ENCODE peak calls at places on chromosome 4, in ten cellular contexts. U is mammary epithelial cell, S is heart left ventricle, M is body of pancreas, Y is spleen, A is transverse colon, X is prostate gland, N is fibroblast of lung, W is thoracic aorta, C is neural progenitor cell. I is an unnamed sample.

GRCh38 chr4:27716693-27717505 is 856.3 kb downstream of the STIM2 start:
- DNase-seq in S (no peak), W (no peak), N (no peak), Y (no peak), C (no peak), A (no peak), X (no peak), U (no peak), M (no peak), I (no peak)

GRCh38 chr4:26325191-26325590 is 4.4 kb downstream of the RBPJ start:
- DNase-seq in N (peak; percentile 51), X (no peak), A (no peak), U (peak; percentile 35), W (no peak), S (no peak), M (no peak), Y (no peak), C (peak; percentile 50), I (no peak)

GRCh38 chr4:113042502-113042901 is 7.0 kb upstream of the ANK2 start:
- DNase-seq in U (no peak), Y (no peak), M (no peak), N (no peak), X (no peak), C (no peak), A (no peak), W (no peak), S (no peak), I (no peak)

GRCh38 chr4:68176500-68176899 is 46.8 kb upstream of the TMPRSS11F start:
- DNase-seq in A (no peak), N (no peak), X (no peak), U (no peak), S (no peak), Y (no peak), M (no peak), C (no peak), W (no peak), I (no peak)

GRCh38 chr4:86924805-86925204 is 10.0 kb upstream of the AFF1 start:
- DNase-seq in S (no peak), C (no peak), Y (no peak), A (no peak), X (no peak), W (no peak), M (no peak), N (peak; percentile 69), U (peak; percentile 42), I (no peak)

GRCh38 chr4:28007693-28008092 is 1147.1 kb downstream of the STIM2 start:
- DNase-seq in U (no peak), W (no peak), C (no peak), X (no peak), Y (no peak), M (no peak), A (no peak), S (no peak), N (no peak), I (no peak)

GRCh38 chr4:104418313-104418712 is 76.4 kb downstream of the CXXC4 start:
- DNase-seq in U (peak; percentile 69), X (no peak), S (no peak), N (no peak), Y (no peak), C (no peak), W (no peak), A (no peak), M (no peak), I (no peak)

GRCh38 chr4:26139310-26139924 is 181.4 kb upstream of the RBPJ start:
- DNase-seq in W (no peak), X (no peak), S (no peak), C (no peak), A (no peak), Y (no peak), U (no peak), M (no peak), N (no peak), I (no peak)

GRCh38 chr4:112449708-112450107 is 66.3 kb downstream of the NEUROG2 start:
- DNase-seq in Y (no peak), A (no peak), N (no peak), W (no peak), S (no peak), X (no peak), U (no peak), C (no peak), M (no peak), I (no peak)

GRCh38 chr4:3367866-3368265 is 73.9 kb upstream of the HGFAC start:
- DNase-seq in W (no peak), M (no peak), U (no peak), N (no peak), C (no peak), S (no peak), Y (no peak), A (no peak), X (no peak), I (no peak)

GRCh38 chr4:39840027-39840426 is 137.7 kb downstream of the PDS5A start:
- DNase-seq in W (no peak), S (no peak), C (no peak), N (no peak), U (no peak), A (no peak), M (no peak), Y (no peak), X (no peak), I (no peak)

GRCh38 chr4:87119965-87120364 is 100.5 kb downstream of the KLHL8 start:
- DNase-seq in Y (no peak), M (no peak), C (no peak), U (peak; percentile 35), X (no peak), N (no peak), W (no peak), S (no peak), A (no peak), I (no peak)

GRCh38 chr4:38745881-38746280 is 36.9 kb downstream of the TLR10 start:
- DNase-seq in Y (no peak), N (no peak), C (no peak), W (no peak), U (no peak), M (no peak), S (no peak), X (no peak), A (no peak), I (no peak)

GRCh38 chr4:77819836-77820679 is 890 bp upstream of the CNOT6L start:
- DNase-seq in W (peak; percentile 64), M (peak; percentile 95), C (peak; percentile 95), A (peak; percentile 96), Y (peak; percentile 99), S (peak; percentile 95), X (peak; percentile 95), N (peak; percentile 77), U (peak; percentile 86), I (peak; percentile 95)
- TF ChIP-seq CTCF in W (no peak), M (no peak), C (no peak), A (no peak), Y (no peak), S (no peak), X (no peak), N (no peak), U (no peak), I (no peak)

GRCh38 chr4:174595141-174595929 is 73.0 kb upstream of the HPGD start:
- DNase-seq in U (no peak), C (no peak), N (no peak), A (no peak), M (no peak), W (no peak), S (no peak), Y (no peak), X (no peak), I (no peak)

GRCh38 chr4:174590336-174590735 is 68.0 kb upstream of the HPGD start:
- DNase-seq in U (no peak), A (no peak), S (no peak), N (no peak), C (no peak), M (no peak), Y (no peak), W (no peak), X (no peak), I (no peak)

GRCh38 chr4:174591243-174592021 is 69.1 kb upstream of the HPGD start:
- DNase-seq in C (no peak), Y (no peak), S (no peak), A (no peak), W (no peak), U (no peak), M (no peak), X (no peak), N (no peak), I (no peak)

GRCh38 chr4:174592985-174593335 is 70.7 kb upstream of the HPGD start:
- DNase-seq in A (no peak), W (no peak), U (peak; percentile 17), M (no peak), Y (no peak), X (no peak), N (peak; percentile 57), C (no peak), S (no peak), I (no peak)

DNA sequence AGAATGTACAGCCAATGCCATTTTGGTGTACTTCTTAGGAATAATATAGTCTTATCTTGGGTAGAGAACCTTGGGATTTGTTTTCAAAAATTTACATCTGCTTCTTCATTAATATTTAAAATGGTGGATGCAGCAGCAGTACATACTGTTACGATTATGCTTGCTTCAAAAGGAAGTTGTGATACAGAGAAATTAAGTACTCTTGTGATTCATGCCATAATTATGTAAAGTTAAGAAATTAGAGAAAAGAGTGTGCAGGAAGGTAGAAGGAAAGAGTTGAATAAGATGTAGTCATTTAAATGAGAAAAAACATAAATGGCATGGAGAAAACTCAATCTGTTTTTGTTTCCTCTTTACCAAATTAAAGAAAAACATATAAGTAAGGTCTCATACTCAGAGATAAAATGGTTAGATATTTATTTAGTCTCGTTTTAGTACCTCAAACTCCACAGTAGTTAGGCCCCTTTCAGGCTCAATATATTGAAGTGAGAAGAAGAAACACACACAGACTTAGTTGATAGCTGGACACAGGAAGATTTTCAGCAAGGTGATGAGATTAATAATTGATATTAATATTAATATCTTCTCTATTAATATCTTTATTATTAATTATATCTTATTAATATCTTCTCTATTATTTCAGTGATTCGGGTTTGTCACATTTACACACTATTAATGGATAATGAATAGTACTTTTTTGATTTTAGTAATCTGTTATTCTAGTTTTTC is 70.1 kb upstream of the HPGD start:
- DNase-seq in W (no peak), Y (no peak), M (no peak), U (no peak), N (no peak), C (no peak), A (no peak), X (no peak), S (no peak), I (no peak)
- H3K27ac ChIP-seq in W (no peak overlapping the region), Y (peak overlapping the region; percentile 83), M (no peak overlapping the region), U (no peak overlapping the region), N (no peak overlapping the region), C (no peak overlapping the region), A (no peak overlapping the region), X (no peak overlapping the region), S (no peak overlapping the region), I (no peak overlapping the region)

GRCh38 chr4:48694824-48695223 is 85.3 kb downstream of the FRYL start:
- DNase-seq in N (no peak), S (no peak), U (no peak), W (no peak), M (no peak), Y (no peak), A (no peak), X (no peak), C (no peak), I (no peak)
- H3K4me1 ChIP-seq in N (peaks cover 15% of the 10 kb centered on the region), S (peaks cover 7% of the 10 kb centered on the region), U (peaks cover 31% of the 10 kb centered on the region), W (peaks cover 36% of the 10 kb centered on the region), M (peaks cover 28% of the 10 kb centered on the region), Y (peaks cover 14% of the 10 kb centered on the region), A (peaks cover 12% of the 10 kb centered on the region), X (no peaks in the 10 kb centered on the region), C (peaks cover 38% of the 10 kb centered on the region), I (peaks cover 22% of the 10 kb centered on the region)

DNA sequence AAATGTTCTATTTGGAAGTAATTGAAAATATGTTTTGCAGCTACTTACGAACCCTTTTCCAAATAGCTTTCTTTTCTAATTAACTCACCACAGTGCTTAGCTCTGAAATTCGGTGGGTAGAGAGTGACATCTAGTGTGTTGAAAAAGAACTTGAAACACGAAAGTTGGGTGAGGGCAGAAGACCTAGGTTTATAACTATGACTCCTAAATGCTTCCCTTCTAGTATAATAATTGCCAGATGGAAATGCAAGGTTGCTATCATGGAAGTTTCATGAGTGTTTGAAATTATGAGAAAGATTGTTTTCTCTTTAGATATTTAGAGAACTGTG is 77.2 kb upstream of the NOCT start:
- DNase-seq in M (no peak), S (no peak), A (no peak), N (peak; percentile 54), C (peak; percentile 54), U (peak; percentile 48), X (no peak), Y (no peak), W (no peak), I (no peak)
- TF ChIP-seq CTCF in M (no peak), S (peak; percentile 30), A (peak; percentile 28), N (peak; percentile 40), C (peak; percentile 68), U (peak; percentile 35), X (peak; percentile 56), Y (peak; percentile 20), W (peak; percentile 30), I (no peak)

I was measured in CD8-positive, alpha-beta T cell.